ENCODE peak calls at places on chromosome 14, in seven cellular contexts. One of them, this sample, is unnamed. For H3K4me1, the result is how much of the 10 kb centered on the place peaks cover.

GRCh38 chr14:52977798-52978197 is 26.9 kb upstream of the FERMT2 start:
- DNase-seq in esophagus squamous epithelium: no peak
- DNase-seq in uterus: no peak
- DNase-seq in OCI-LY7: no peak
- DNase-seq in PC-9: no peak
- DNase-seq in iPS DF 6.9: no peak
- DNase-seq in transverse colon: no peak
- DNase-seq in this sample: no peak

GRCh38 chr14:103889313-103890051 is 38.8 kb upstream of the TDRD9 start:
- DNase-seq in uterus: no peak
- DNase-seq in PC-9: peak
- DNase-seq in transverse colon: peak
- DNase-seq in esophagus squamous epithelium: no peak
- DNase-seq in iPS DF 6.9: no peak
- DNase-seq in OCI-LY7: no peak
- DNase-seq in this sample: no peak

GRCh38 chr14:104422301-104423223 is 157.0 kb upstream of the C14orf180 start:
- DNase-seq in transverse colon: no peak
- DNase-seq in PC-9: no peak
- DNase-seq in uterus: no peak
- DNase-seq in OCI-LY7: no peak
- DNase-seq in esophagus squamous epithelium: no peak
- DNase-seq in iPS DF 6.9: no peak
- DNase-seq in this sample: no peak

GRCh38 chr14:29486132-29486531 is 441.5 kb downstream of the PRKD1 start:
- DNase-seq in iPS DF 6.9: no peak
- DNase-seq in OCI-LY7: no peak
- DNase-seq in transverse colon: no peak
- DNase-seq in esophagus squamous epithelium: no peak
- DNase-seq in uterus: no peak
- DNase-seq in PC-9: no peak
- DNase-seq in this sample: no peak

GRCh38 chr14:55399183-55399582 is 12.4 kb downstream of the ATG14 start:
- DNase-seq in uterus: no peak
- DNase-seq in OCI-LY7: no peak
- DNase-seq in transverse colon: no peak
- DNase-seq in PC-9: no peak
- DNase-seq in iPS DF 6.9: no peak
- DNase-seq in esophagus squamous epithelium: no peak
- DNase-seq in this sample: no peak

GRCh38 chr14:59118171-59118570 is 70.3 kb upstream of the DAAM1 start:
- DNase-seq in PC-9: no peak
- DNase-seq in transverse colon: no peak
- DNase-seq in OCI-LY7: no peak
- DNase-seq in iPS DF 6.9: no peak
- DNase-seq in esophagus squamous epithelium: no peak
- DNase-seq in uterus: no peak
- DNase-seq in this sample: no peak

GRCh38 chr14:100534528-100535286 is 52.5 kb downstream of the BEGAIN start:
- DNase-seq in PC-9: no peak
- DNase-seq in iPS DF 6.9: no peak
- DNase-seq in esophagus squamous epithelium: no peak
- DNase-seq in OCI-LY7: no peak
- DNase-seq in uterus: peak
- DNase-seq in transverse colon: peak
- DNase-seq in this sample: peak

GRCh38 chr14:88166616-88167015 is 156.5 kb downstream of the KCNK10 start:
- DNase-seq in uterus: no peak
- DNase-seq in PC-9: no peak
- DNase-seq in esophagus squamous epithelium: no peak
- DNase-seq in iPS DF 6.9: no peak
- DNase-seq in transverse colon: no peak
- DNase-seq in OCI-LY7: no peak
- DNase-seq in this sample: no peak

GRCh38 chr14:20530771-20531571 is 25.6 kb downstream of the RNASE10 start:
- DNase-seq in PC-9: peak
- DNase-seq in uterus: peak
- DNase-seq in transverse colon: peak
- DNase-seq in iPS DF 6.9: peak
- DNase-seq in OCI-LY7: peak
- DNase-seq in esophagus squamous epithelium: peak
- DNase-seq in this sample: peak

GRCh38 chr14:101775756-101776292 is 14.3 kb downstream of the PPP2R5C start:
- DNase-seq in iPS DF 6.9: no peak
- DNase-seq in OCI-LY7: peak
- DNase-seq in transverse colon: no peak
- DNase-seq in uterus: no peak
- DNase-seq in PC-9: no peak
- DNase-seq in esophagus squamous epithelium: no peak
- DNase-seq in this sample: no peak

GRCh38 chr14:23364604-23365352 is at the start of gene EFS:
- DNase-seq in uterus: peak
- DNase-seq in OCI-LY7: no peak
- DNase-seq in PC-9: no peak
- DNase-seq in transverse colon: no peak
- DNase-seq in iPS DF 6.9: no peak
- DNase-seq in esophagus squamous epithelium: no peak
- DNase-seq in this sample: no peak

GRCh38 chr14:100856056-100856950 is 30.4 kb downstream of the MEG3 start:
- DNase-seq in OCI-LY7: no peak
- DNase-seq in PC-9: no peak
- DNase-seq in uterus: no peak
- DNase-seq in iPS DF 6.9: no peak
- DNase-seq in transverse colon: no peak
- DNase-seq in esophagus squamous epithelium: no peak
- DNase-seq in this sample: no peak

GRCh38 chr14:64761441-64762043 is 57.3 kb downstream of the PLEKHG3 start:
- DNase-seq in esophagus squamous epithelium: no peak
- DNase-seq in PC-9: no peak
- DNase-seq in iPS DF 6.9: no peak
- DNase-seq in transverse colon: no peak
- DNase-seq in OCI-LY7: no peak
- DNase-seq in uterus: peak
- DNase-seq in this sample: no peak

GRCh38 chr14:64760146-64760755 is 56.0 kb downstream of the PLEKHG3 start:
- DNase-seq in esophagus squamous epithelium: no peak
- DNase-seq in OCI-LY7: peak
- DNase-seq in PC-9: no peak
- DNase-seq in transverse colon: peak
- DNase-seq in iPS DF 6.9: no peak
- DNase-seq in uterus: peak
- DNase-seq in this sample: no peak

GRCh38 chr14:64762044-64763034 is 58.1 kb downstream of the PLEKHG3 start:
- DNase-seq in esophagus squamous epithelium: no peak
- DNase-seq in uterus: peak
- DNase-seq in OCI-LY7: no peak
- DNase-seq in iPS DF 6.9: no peak
- DNase-seq in PC-9: peak
- DNase-seq in transverse colon: peak
- DNase-seq in this sample: peak

GRCh38 chr14:64759555-64759938 is 55.3 kb downstream of the PLEKHG3 start:
- DNase-seq in iPS DF 6.9: no peak
- DNase-seq in uterus: no peak
- DNase-seq in transverse colon: no peak
- DNase-seq in esophagus squamous epithelium: no peak
- DNase-seq in PC-9: no peak
- DNase-seq in OCI-LY7: no peak
- DNase-seq in this sample: no peak

DNA sequence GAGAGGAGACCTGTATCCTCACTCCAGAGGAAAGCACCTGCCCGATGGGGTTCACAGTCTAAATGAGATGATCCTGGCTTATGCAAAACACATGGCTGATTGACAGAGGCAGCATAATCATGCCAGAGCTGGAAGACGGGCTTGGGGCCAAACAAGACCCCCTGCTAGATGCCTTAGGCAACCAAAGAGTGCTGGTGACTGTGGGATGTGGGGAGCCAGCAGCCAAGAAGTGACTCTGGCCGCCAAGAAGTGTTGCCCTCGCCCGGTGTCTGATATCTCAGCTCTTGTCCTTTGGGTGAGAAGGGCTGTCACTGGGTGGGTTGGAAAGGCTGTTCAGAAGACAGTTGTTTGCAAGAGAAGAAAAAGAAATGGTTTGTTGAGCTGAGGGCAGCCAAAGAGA is 56.7 kb downstream of the PLEKHG3 start:
- DNase-seq in transverse colon: no peak
- DNase-seq in iPS DF 6.9: no peak
- DNase-seq in esophagus squamous epithelium: no peak
- DNase-seq in uterus: peak
- DNase-seq in OCI-LY7: no peak
- DNase-seq in PC-9: no peak
- DNase-seq in this sample: no peak
- H3K4me1 ChIP-seq in transverse colon: half or more
- H3K4me1 ChIP-seq in iPS DF 6.9: under half
- H3K4me1 ChIP-seq in esophagus squamous epithelium: half or more
- H3K4me1 ChIP-seq in uterus: under half
- H3K4me1 ChIP-seq in OCI-LY7: under half
- H3K4me1 ChIP-seq in PC-9: half or more
- H3K4me1 ChIP-seq in this sample: half or more

DNA sequence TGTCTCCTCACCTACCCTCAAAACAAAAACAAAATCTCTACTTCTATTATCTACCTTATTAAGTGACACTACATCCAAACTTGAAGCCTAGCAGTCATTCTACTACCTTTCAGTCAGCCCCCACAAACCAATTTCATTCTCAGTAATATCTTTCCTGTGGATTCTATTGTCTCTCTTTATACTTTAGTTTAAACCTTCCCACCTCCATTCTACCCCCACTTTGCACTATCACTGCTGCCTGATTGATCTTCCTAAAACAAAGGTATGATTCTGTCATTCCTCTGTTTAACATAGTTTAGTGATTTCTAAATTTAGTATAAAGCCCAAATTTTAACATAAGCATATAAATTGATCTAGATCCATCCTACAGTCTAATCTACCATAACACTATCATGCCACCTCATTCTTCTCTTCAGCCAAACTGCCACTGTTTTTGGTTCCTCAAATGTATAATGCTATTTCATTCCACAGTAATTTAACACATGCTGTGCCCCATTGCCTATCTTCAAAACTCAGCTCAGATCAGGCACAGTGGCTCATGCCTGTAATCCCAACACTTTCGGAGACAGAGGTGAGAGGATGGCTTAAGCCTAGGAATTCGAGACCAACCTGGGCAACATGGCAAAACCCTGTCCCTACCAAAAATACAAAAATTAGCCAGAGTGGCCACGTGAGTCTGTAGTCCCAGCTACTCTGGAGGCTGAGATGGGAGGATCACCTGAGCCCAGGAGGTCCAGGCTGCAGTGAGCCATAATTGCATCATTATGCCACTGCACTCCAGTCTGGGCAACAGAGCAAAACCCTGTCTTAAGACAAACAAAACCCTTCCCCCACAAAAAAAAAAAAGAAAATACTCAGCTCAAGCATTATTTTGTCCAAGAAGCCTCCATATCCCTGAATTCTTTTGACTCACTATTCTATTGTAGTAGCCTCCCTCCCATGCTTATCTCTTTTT is 3.1 kb upstream of the STRN3 start:
- DNase-seq in transverse colon: no peak
- DNase-seq in PC-9: no peak
- DNase-seq in esophagus squamous epithelium: no peak
- DNase-seq in uterus: no peak
- DNase-seq in iPS DF 6.9: no peak
- DNase-seq in OCI-LY7: no peak
- DNase-seq in this sample: no peak
- H3K4me1 ChIP-seq in transverse colon: under half
- H3K4me1 ChIP-seq in PC-9: under half
- H3K4me1 ChIP-seq in esophagus squamous epithelium: under half
- H3K4me1 ChIP-seq in uterus: under half
- H3K4me1 ChIP-seq in iPS DF 6.9: under half
- H3K4me1 ChIP-seq in OCI-LY7: under half
- H3K4me1 ChIP-seq in this sample: under half

DNA sequence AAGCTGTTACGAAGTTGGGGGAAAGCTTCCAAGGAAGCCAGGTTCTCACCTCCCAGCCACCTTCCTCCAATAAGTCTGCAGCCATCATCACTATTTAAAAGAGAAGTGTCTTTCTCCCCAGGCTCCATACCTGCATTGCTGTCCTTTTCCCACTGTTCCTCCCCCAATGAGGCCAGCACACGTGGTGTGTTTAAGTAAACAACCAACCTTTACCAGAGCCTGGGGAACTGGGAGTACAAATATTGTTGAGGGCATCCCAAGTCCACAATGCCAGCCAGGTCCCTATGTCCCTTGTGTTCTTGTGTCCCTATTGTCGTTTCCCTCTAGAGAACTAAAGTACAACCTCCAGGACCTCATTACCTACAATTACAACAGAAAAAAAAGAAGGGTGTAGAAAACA is 49.2 kb upstream of the PNMA1 start:
- DNase-seq in PC-9: no peak
- DNase-seq in uterus: no peak
- DNase-seq in OCI-LY7: no peak
- DNase-seq in iPS DF 6.9: no peak
- DNase-seq in esophagus squamous epithelium: no peak
- DNase-seq in transverse colon: peak
- DNase-seq in this sample: peak
- H3K4me1 ChIP-seq in PC-9: under half
- H3K4me1 ChIP-seq in uterus: under half
- H3K4me1 ChIP-seq in OCI-LY7: half or more
- H3K4me1 ChIP-seq in iPS DF 6.9: under half
- H3K4me1 ChIP-seq in esophagus squamous epithelium: half or more
- H3K4me1 ChIP-seq in transverse colon: half or more
- H3K4me1 ChIP-seq in this sample: half or more

GRCh38 chr14:89617142-89617460 is 200.1 kb upstream of the FOXN3 start:
- DNase-seq in uterus: no peak
- DNase-seq in iPS DF 6.9: no peak
- DNase-seq in esophagus squamous epithelium: no peak
- DNase-seq in PC-9: no peak
- DNase-seq in transverse colon: no peak
- DNase-seq in OCI-LY7: no peak
- DNase-seq in this sample: no peak
- H3K4me1 ChIP-seq in uterus: under half
- H3K4me1 ChIP-seq in iPS DF 6.9: under half
- H3K4me1 ChIP-seq in esophagus squamous epithelium: under half
- H3K4me1 ChIP-seq in PC-9: under half
- H3K4me1 ChIP-seq in transverse colon: under half
- H3K4me1 ChIP-seq in OCI-LY7: half or more
- H3K4me1 ChIP-seq in this sample: under half